ENCODE peak calls at places on chromosomes 7 and 10, in six cellular contexts. I, Z, F, V, C and R are unnamed samples.

GRCh38 chr10:119298788-119299187 is 91.4 kb downstream of the GRK5 start:
- ATAC-seq in I (no peak), Z (no peak), F (no peak), V (no peak), C (no peak), R (no peak)

GRCh38 chr7:17010637-17011300 is 129.0 kb upstream of the AGR3 start:
- ATAC-seq in I (no peak), Z (no peak), F (no peak), V (no peak), C (no peak), R (no peak)

GRCh38 chr10:7519351-7519750 is 108.5 kb upstream of the SFMBT2 start:
- ATAC-seq in I (no peak), Z (peak; percentile 72), F (no peak), V (peak; percentile 53), C (peak; percentile 89), R (no peak)

GRCh38 chr7:1144269-1144771 is 15.7 kb downstream of the ZFAND2A start:
- ATAC-seq in I (peak; percentile 73), Z (peak; percentile 64), F (peak; percentile 46), V (peak; percentile 62), C (peak; percentile 68), R (peak; percentile 55)

GRCh38 chr10:77556990-77557601 is 80.5 kb downstream of the KCNMA1 start:
- ATAC-seq in I (no peak), Z (no peak), F (no peak), V (no peak), C (no peak), R (no peak)

GRCh38 chr7:77202544-77202976 is 2.9 kb upstream of the FGL2 start:
- ATAC-seq in I (no peak), Z (no peak), F (no peak), V (peak; percentile 96), C (peak; percentile 60), R (no peak)

GRCh38 chr10:58577394-58577793 is 64.7 kb downstream of the BICC1 start:
- ATAC-seq in I (no peak), Z (peak; percentile 19), F (peak; percentile 61), V (no peak), C (no peak), R (peak; percentile 74)

GRCh38 chr10:128885573-128886555 is 581.2 kb upstream of the MGMT start:
- ATAC-seq in I (no peak), Z (no peak), F (peak; percentile 19), V (no peak), C (no peak), R (no peak)

GRCh38 chr7:101330011-101330484 is 8.4 kb upstream of the IFT22 start:
- ATAC-seq in I (no peak), Z (no peak), F (no peak), V (no peak), C (no peak), R (no peak)

GRCh38 chr10:49089789-49090595 is 25.3 kb downstream of the VSTM4 start:
- ATAC-seq in I (no peak), Z (no peak), F (peak; percentile 55), V (no peak), C (no peak), R (peak; percentile 43)

GRCh38 chr7:17304926-17305325 is 6.5 kb downstream of the AHR start:
- ATAC-seq in I (no peak), Z (peak; percentile 77), F (peak; percentile 36), V (peak; percentile 25), C (no peak), R (no peak)

GRCh38 chr10:111093741-111094380 is 17.0 kb downstream of the ADRA2A start:
- ATAC-seq in I (no peak), Z (no peak), F (no peak), V (no peak), C (no peak), R (no peak)

GRCh38 chr10:29465384-29465783 is 169.4 kb downstream of the SVIL start:
- ATAC-seq in I (peak; percentile 76), Z (peak; percentile 73), F (peak; percentile 28), V (no peak), C (peak; percentile 89), R (no peak)

GRCh38 chr7:142496545-142496991 is 238.7 kb upstream of the PRSS58 start:
- ATAC-seq in I (peak; percentile 95), Z (peak; percentile 75), F (peak; percentile 41), V (peak; percentile 90), C (peak; percentile 75), R (peak; percentile 39)

GRCh38 chr7:66740302-66740979 is at the start of gene RABGEF1:
- ATAC-seq in I (peak; percentile 95), Z (peak; percentile 95), F (peak; percentile 97), V (peak; percentile 93), C (peak; percentile 92), R (peak; percentile 97)

GRCh38 chr10:100739516-100740368 is 5.6 kb upstream of the PAX2 start:
- ATAC-seq in I (no peak), Z (peak; percentile 37), F (no peak), V (no peak), C (peak; percentile 94), R (no peak)

GRCh38 chr7:91519241-91520200 is 255.3 kb downstream of the FZD1 start:
- ATAC-seq in I (no peak), Z (no peak), F (no peak), V (no peak), C (no peak), R (no peak)

GRCh38 chr7:7739204-7739603 is 20.8 kb upstream of the RPA3 start:
- ATAC-seq in I (no peak), Z (no peak), F (no peak), V (peak; percentile 88), C (no peak), R (no peak)

GRCh38 chr10:98582363-98582762 is 135.6 kb upstream of the HPS1 start:
- ATAC-seq in I (no peak), Z (no peak), F (no peak), V (no peak), C (no peak), R (no peak)

GRCh38 chr10:89167915-89168314 is 39.2 kb downstream of the CH25H start:
- ATAC-seq in I (no peak), Z (no peak), F (no peak), V (no peak), C (no peak), R (no peak)

GRCh38 chr7:129055294-129055816 is 444 bp upstream of the TNPO3 start:
- ATAC-seq in I (peak; percentile 52), Z (peak; percentile 57), F (peak; percentile 62), V (peak; percentile 46), C (peak; percentile 62), R (no peak)

GRCh38 chr7:1542329-1542728 is 11.8 kb downstream of the MAFK start:
- ATAC-seq in I (no peak), Z (no peak), F (no peak), V (no peak), C (no peak), R (no peak)

GRCh38 chr7:79893991-79894390 is 240.6 kb upstream of the GNAI1 start:
- ATAC-seq in I (no peak), Z (no peak), F (no peak), V (no peak), C (no peak), R (no peak)

GRCh38 chr7:137772748-137773147 is 74.0 kb downstream of the DGKI start:
- ATAC-seq in I (no peak), Z (no peak), F (no peak), V (peak; percentile 64), C (no peak), R (no peak)

GRCh38 chr7:20991544-20991943 is 204.9 kb upstream of the SP8 start:
- ATAC-seq in I (no peak), Z (no peak), F (no peak), V (no peak), C (no peak), R (no peak)

GRCh38 chr7:68800316-68800715 is 798.0 kb upstream of the AUTS2 start:
- ATAC-seq in I (no peak), Z (no peak), F (no peak), V (no peak), C (no peak), R (no peak)

GRCh38 chr7:68807681-68808080 is 790.6 kb upstream of the AUTS2 start:
- ATAC-seq in I (no peak), Z (no peak), F (no peak), V (no peak), C (no peak), R (no peak)

GRCh38 chr7:68805159-68805558 is 793.1 kb upstream of the AUTS2 start:
- ATAC-seq in I (no peak), Z (no peak), F (no peak), V (no peak), C (no peak), R (no peak)
- H3K4me1 ChIP-seq in I (no peaks in the 10 kb centered on the region), Z (peaks cover 5% of the 10 kb centered on the region), F (no peaks in the 10 kb centered on the region), V (no peaks in the 10 kb centered on the region), C (no peaks in the 10 kb centered on the region), R (no peaks in the 10 kb centered on the region)

GRCh38 chr7:141370178-141370577 is 181.0 kb upstream of the AGK start:
- ATAC-seq in I (no peak), Z (no peak), F (no peak), V (no peak), C (no peak), R (no peak)
- TF ChIP-seq POLR2A in I (no peak), Z (no peak), F (no peak), V (no peak), C (no peak), R (no peak)

GRCh38 chr7:95646350-95646749 is 50.0 kb upstream of the PDK4 start:
- ATAC-seq in I (no peak), Z (no peak), F (no peak), V (no peak), C (no peak), R (no peak)
- TF ChIP-seq EP300 in I (no peak), Z (no peak), F (no peak), V (no peak), C (no peak), R (no peak)

GRCh38 chr7:108000875-108001758 is 1.8 kb downstream of the LAMB1 start:
- ATAC-seq in I (no peak), Z (peak; percentile 28), F (peak; percentile 27), V (no peak), C (no peak), R (peak; percentile 20)

GRCh38 chr7:107998660-107999480 is 4.1 kb downstream of the LAMB1 start:
- ATAC-seq in I (no peak), Z (no peak), F (no peak), V (no peak), C (no peak), R (no peak)

GRCh38 chr7:108001759-108002725 is 919 bp downstream of the LAMB1 start:
- ATAC-seq in I (peak; percentile 1), Z (peak; percentile 30), F (peak; percentile 12), V (no peak), C (peak; percentile 17), R (peak; percentile 19)

GRCh38 chr7:107998150-107998549 is 4.8 kb downstream of the LAMB1 start:
- ATAC-seq in I (peak; percentile 54), Z (no peak), F (no peak), V (no peak), C (no peak), R (no peak)

DNA sequence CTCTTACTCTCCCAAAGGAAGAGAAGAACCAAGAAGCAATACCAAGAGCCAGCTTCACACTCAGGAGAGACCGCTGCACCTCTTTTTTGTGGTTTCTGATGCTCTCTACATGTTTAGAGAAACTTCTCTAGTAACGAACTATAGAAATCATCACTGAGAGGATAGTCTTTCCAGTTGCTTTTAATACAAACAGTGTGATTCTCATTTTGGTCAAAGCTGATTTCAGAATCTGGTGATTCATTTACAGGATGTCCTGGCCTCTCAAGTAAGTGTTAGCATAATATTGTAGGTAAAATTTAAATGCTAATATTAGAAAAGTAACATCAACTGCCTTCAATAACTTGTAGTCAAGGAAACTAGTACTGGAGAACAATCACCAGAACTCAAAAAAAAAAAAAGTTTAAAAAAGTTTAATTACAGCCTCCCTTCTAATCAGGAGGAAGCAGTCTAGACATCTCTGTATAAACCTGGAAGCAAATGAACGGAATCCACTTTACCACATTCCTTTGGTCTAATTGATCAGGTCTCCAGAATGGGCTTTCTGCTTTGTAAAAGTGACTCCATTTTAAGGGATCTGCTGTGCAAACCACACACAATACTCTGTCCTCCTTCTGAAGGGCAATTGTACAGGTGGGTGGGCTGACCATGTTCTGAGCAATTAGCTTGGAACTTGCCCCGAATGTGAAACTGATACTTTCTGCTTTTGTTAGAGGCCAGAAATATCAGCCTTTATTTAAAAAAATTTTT is 3.0 kb downstream of the LAMB1 start:
- ATAC-seq in I (no peak), Z (no peak), F (no peak), V (no peak), C (no peak), R (no peak)
- H3K4me1 ChIP-seq in I (peaks cover 35% of the 10 kb centered on the region), Z (peaks cover 76% of the 10 kb centered on the region), F (peaks cover 20% of the 10 kb centered on the region), V (no peaks in the 10 kb centered on the region), C (peaks cover 86% of the 10 kb centered on the region), R (peaks cover 80% of the 10 kb centered on the region)